ENCODE peak calls at places on chromosomes 12 and 14, in ten cellular contexts. X is T-cell; Q is stimulated activated CD8-positive, alpha-beta memory T cell treated with anti-CD3 and anti-CD28 coated beads, Interleukin-4, amount 100 ng/mL, for 1 hour; U is AG10803; I is substantia nigra; B is immature natural killer cell; C is mammary epithelial cell; O is HT1080; P is KBM-7; N is neuronal stem cell. Z is an unnamed sample.

GRCh38 chr12:23349550-23349949 is 599.9 kb downstream of the SOX5 start:
- DNase-seq in C (no peak), O (no peak), X (no peak), P (no peak), B (no peak), U (no peak), I (no peak), N (no peak), Q (no peak), Z (no peak)

GRCh38 chr14:89417469-89418225 is 614 bp upstream of the FOXN3 start:
- DNase-seq in N (peak), C (peak), P (peak), B (peak), Q (no peak), U (peak), X (peak), I (peak), O (no peak), Z (no peak)

GRCh38 chr14:35285168-35285990 is 6.8 kb upstream of the PSMA6 start:
- DNase-seq in P (peak), U (peak), C (peak), Q (no peak), N (no peak), X (no peak), B (peak), I (no peak), O (peak), Z (no peak)

GRCh38 chr14:34234258-34234657 is 227.8 kb downstream of the SPTSSA start:
- DNase-seq in N (no peak), O (no peak), I (no peak), Q (no peak), X (no peak), U (no peak), B (no peak), C (no peak), P (no peak), Z (no peak)

GRCh38 chr12:53078425-53079225 is 565 bp downstream of the SPRYD3 start:
- DNase-seq in C (peak), Q (no peak), O (peak), P (peak), U (peak), I (no peak), N (no peak), B (no peak), X (peak), Z (no peak)

GRCh38 chr12:16112626-16113560 is 164.6 kb downstream of the SLC15A5 start:
- DNase-seq in Q (no peak), C (no peak), P (no peak), X (no peak), U (peak), N (peak), B (no peak), O (no peak), I (no peak), Z (no peak)

GRCh38 chr14:104422301-104423223 is 157.0 kb upstream of the C14orf180 start:
- DNase-seq in N (no peak), X (no peak), P (no peak), I (no peak), O (no peak), C (no peak), Q (no peak), B (no peak), U (no peak), Z (no peak)

GRCh38 chr12:111066744-111067437 is 146.5 kb upstream of the MYL2 start:
- DNase-seq in X (no peak), U (no peak), Q (no peak), C (no peak), P (peak), I (no peak), N (no peak), O (peak), B (no peak), Z (no peak)

GRCh38 chr12:120116792-120117651 is 469 bp upstream of the RAB35 start:
- DNase-seq in X (peak), B (peak), I (peak), N (peak), O (peak), U (peak), P (peak), Q (peak), C (peak), Z (no peak)

GRCh38 chr14:58772061-58772604 is 134.4 kb downstream of the DACT1 start:
- DNase-seq in N (no peak), Q (no peak), B (no peak), U (no peak), C (no peak), O (no peak), I (no peak), X (no peak), P (no peak), Z (no peak)

GRCh38 chr14:32307881-32308582 is 21.1 kb upstream of the AKAP6 start:
- DNase-seq in Q (no peak), I (no peak), U (no peak), N (no peak), O (no peak), B (no peak), C (peak), P (no peak), X (no peak), Z (no peak)

GRCh38 chr14:54901380-54902142 is 1.1 kb downstream of the GCH1 start:
- DNase-seq in N (no peak), I (no peak), X (no peak), C (no peak), P (no peak), B (peak), O (no peak), U (no peak), Q (no peak), Z (no peak)

GRCh38 chr14:86221000-86221399 is 691.1 kb downstream of the FLRT2 start:
- DNase-seq in U (no peak), Q (no peak), O (peak), X (no peak), B (no peak), P (no peak), N (peak), C (no peak), I (no peak), Z (no peak)

GRCh38 chr12:111798182-111798581 is 31.4 kb downstream of the ALDH2 start:
- DNase-seq in O (no peak), C (no peak), I (no peak), N (no peak), X (no peak), U (no peak), P (no peak), Q (no peak), B (no peak), Z (no peak)

GRCh38 chr14:105491366-105492006 is 440 bp downstream of the TEDC1 start:
- DNase-seq in X (peak), B (peak), U (no peak), I (peak), P (peak), N (no peak), C (peak), Q (peak), O (peak), Z (no peak)

GRCh38 chr14:103627073-103628025 is 1.7 kb upstream of the KLC1 start:
- DNase-seq in N (no peak), C (no peak), X (no peak), B (no peak), Q (no peak), U (no peak), P (no peak), I (no peak), O (no peak), Z (no peak)

GRCh38 chr14:22184157-22185025 is 404.6 kb downstream of the DAD1 start:
- DNase-seq in U (no peak), I (no peak), Q (no peak), N (no peak), B (no peak), C (no peak), O (peak), P (no peak), X (no peak), Z (no peak)

GRCh38 chr14:44029933-44030332 is 477.1 kb downstream of the FSCB start:
- DNase-seq in C (peak), N (no peak), U (no peak), O (peak), Q (no peak), P (no peak), B (no peak), X (no peak), I (no peak), Z (no peak)

GRCh38 chr12:111193067-111193466 is 175.8 kb downstream of the PHETA1 start:
- DNase-seq in Q (no peak), P (no peak), O (no peak), B (no peak), X (no peak), I (no peak), C (no peak), U (no peak), N (no peak), Z (no peak)

GRCh38 chr12:109735825-109736551 is 22.4 kb downstream of the FAM222A start:
- DNase-seq in U (no peak), O (no peak), C (no peak), I (peak), P (no peak), X (no peak), N (no peak), B (no peak), Q (no peak), Z (no peak)

GRCh38 chr14:23563473-23564180 is 4.0 kb downstream of the AP1G2 start:
- DNase-seq in X (no peak), B (no peak), P (no peak), I (no peak), N (no peak), Q (no peak), C (no peak), O (no peak), U (no peak), Z (no peak)

GRCh38 chr12:27185234-27186045 is 58.6 kb upstream of the STK38L start:
- DNase-seq in O (peak), C (peak), U (peak), I (no peak), N (no peak), P (no peak), B (peak), Q (no peak), X (peak), Z (peak)

GRCh38 chr12:45284096-45284901 is 68.4 kb downstream of the ANO6 start:
- DNase-seq in N (no peak), P (no peak), B (no peak), I (no peak), C (no peak), Q (no peak), O (peak), U (peak), X (no peak), Z (no peak)

GRCh38 chr14:86510503-86510902 is 980.6 kb downstream of the FLRT2 start:
- DNase-seq in U (no peak), O (no peak), Q (no peak), C (no peak), P (no peak), N (no peak), B (no peak), I (no peak), X (no peak), Z (no peak)

GRCh38 chr14:26841920-26842741 is 244.3 kb upstream of the NOVA1 start:
- DNase-seq in I (no peak), C (peak), Q (no peak), X (no peak), P (no peak), O (peak), N (no peak), U (peak), B (no peak), Z (peak)

GRCh38 chr12:22518067-22518719 is 26.1 kb downstream of the C2CD5 start:
- DNase-seq in X (no peak), Q (no peak), N (no peak), B (no peak), O (no peak), I (no peak), C (peak), P (no peak), U (no peak), Z (no peak)

GRCh38 chr12:75908961-75909699 is 122.4 kb downstream of the PHLDA1 start:
- DNase-seq in C (no peak), Q (no peak), P (no peak), I (no peak), B (no peak), U (peak), N (no peak), O (peak), X (no peak), Z (no peak)

GRCh38 chr12:52444647-52445595 is 7.0 kb downstream of the KRT6B start:
- DNase-seq in U (no peak), Q (no peak), B (no peak), P (no peak), X (no peak), N (no peak), I (no peak), C (peak), O (no peak), Z (no peak)

GRCh38 chr14:65478596-65478995 is 66.1 kb downstream of the FUT8 start:
- DNase-seq in I (no peak), C (peak), P (no peak), U (peak), O (peak), B (peak), Q (no peak), N (no peak), X (no peak), Z (peak)

GRCh38 chr14:78697341-78697740 is 527.2 kb downstream of the NRXN3 start:
- DNase-seq in N (no peak), I (no peak), X (no peak), P (peak), Q (no peak), C (peak), B (no peak), O (peak), U (peak), Z (no peak)

GRCh38 chr12:62847709-62848108 is 87.2 kb downstream of the PPM1H start:
- DNase-seq in I (no peak), B (no peak), N (no peak), Q (no peak), O (no peak), C (no peak), U (no peak), X (no peak), P (no peak), Z (no peak)

GRCh38 chr12:51900323-51900889 is 6.9 kb upstream of the ACVRL1 start:
- DNase-seq in C (no peak), N (no peak), X (no peak), O (no peak), I (no peak), U (no peak), P (no peak), B (no peak), Q (no peak), Z (no peak)

GRCh38 chr14:105864116-105864515 is 337.7 kb downstream of the TMEM121 start:
- DNase-seq in X (no peak), N (no peak), B (no peak), I (no peak), C (no peak), P (no peak), Q (no peak), O (no peak), U (no peak), Z (no peak)

GRCh38 chr14:56247495-56248087 is 129.4 kb downstream of the PELI2 start:
- DNase-seq in Q (no peak), X (no peak), B (no peak), I (no peak), N (no peak), C (no peak), O (no peak), P (peak), U (peak), Z (no peak)

GRCh38 chr14:32201816-32202467 is at the start of gene RNU6-7:
- DNase-seq in N (peak), I (peak), Q (no peak), P (peak), C (peak), O (peak), U (no peak), B (no peak), X (peak), Z (no peak)

GRCh38 chr12:117911347-117911746 is 57.4 kb downstream of the KSR2 start:
- DNase-seq in Q (no peak), U (no peak), C (no peak), N (no peak), O (no peak), B (no peak), X (no peak), I (no peak), P (no peak), Z (no peak)

GRCh38 chr12:55658635-55659391 is 22.1 kb downstream of the OR10P1 start:
- DNase-seq in N (no peak), I (no peak), X (no peak), O (no peak), P (no peak), U (no peak), B (no peak), Q (no peak), C (no peak), Z (no peak)

GRCh38 chr12:116376354-116377193 is 99.1 kb upstream of the MED13L start:
- DNase-seq in P (no peak), C (no peak), B (no peak), N (no peak), X (no peak), O (peak), U (peak), I (no peak), Q (no peak), Z (peak)